ENCODE peak calls at places on chromosomes 12 and 14, in seven cellular contexts. P is NCI-H1092 treated with DMSO at 0.1 percent for 48 hours; S is T-cell; Y is MM.1S; X is stimulated activated CD4-positive, alpha-beta T cell treated with anti-CD3 and anti-CD28 coated beads, Interleukin-1b, Interleukin-23, amount 100 ng/mL, for 1 hour; T is activated T-helper 1 cell treated with anti-CD3 and anti-CD28 coated beads, Interleukin-12 subunit alpha, Interleukin-12 subunit beta, Interleukin-2, Interleukin-4 antibody, amounts not matched to agents 30 ng/mL and 10 ng/mL and 1 ng/mL, durations not matched to agents 14 hours and 24 hours and 36 hours; C is Right ventricle myocardium superior. A is an unnamed sample.

GRCh38 chr12:91311081-91311480 is 128.5 kb upstream of the DCN start:
- DNase-seq in C (no peak), S (no peak), Y (no peak), T (no peak), X (no peak), P (no peak), A (no peak)

GRCh38 chr14:63543826-63544320 is 696 bp upstream of the PPP2R5E start:
- DNase-seq in Y (no peak), C (no peak), P (peak; percentile 67), T (no peak), S (no peak), X (no peak), A (no peak)

GRCh38 chr12:111427417-111428074 is 21.8 kb downstream of the SH2B3 start:
- DNase-seq in T (no peak), X (no peak), C (peak; percentile 33), P (no peak), S (no peak), Y (no peak), A (no peak)

GRCh38 chr12:12357697-12358476 is 1.0 kb downstream of the BORCS5 start:
- DNase-seq in P (peak; percentile 73), C (no peak), Y (peak; percentile 50), X (no peak), S (no peak), T (no peak), A (no peak)

GRCh38 chr14:80136358-80136757 is 74.9 kb downstream of the DIO2 start:
- DNase-seq in T (no peak), S (no peak), X (no peak), C (no peak), Y (no peak), P (no peak), A (no peak)

GRCh38 chr14:55535521-55536207 is 44.3 kb upstream of the KTN1 start:
- DNase-seq in S (no peak), P (no peak), C (no peak), Y (no peak), T (no peak), X (no peak), A (no peak)

GRCh38 chr12:27493260-27493935 is 30.6 kb upstream of the PPFIBP1 start:
- DNase-seq in X (no peak), C (no peak), T (no peak), S (no peak), P (no peak), Y (no peak), A (no peak)

GRCh38 chr14:31127690-31128089 is 79.9 kb downstream of the HECTD1 start:
- DNase-seq in S (no peak), X (no peak), C (no peak), T (peak; percentile 56), Y (no peak), P (no peak), A (no peak)

GRCh38 chr14:23550827-23551265 is 719 bp downstream of the ZFHX2 start:
- DNase-seq in X (no peak), S (no peak), T (no peak), Y (no peak), C (peak; percentile 62), P (peak; percentile 33), A (no peak)

GRCh38 chr12:19771858-19772257 is 332.6 kb downstream of the AEBP2 start:
- DNase-seq in C (no peak), P (no peak), Y (no peak), X (no peak), S (no peak), T (no peak), A (no peak)

GRCh38 chr12:46661161-46661845 is 164.5 kb downstream of the SLC38A4 start:
- DNase-seq in P (peak; percentile 75), X (no peak), S (no peak), T (no peak), Y (peak; percentile 82), C (no peak), A (no peak)

GRCh38 chr14:72560856-72561493 is 332.9 kb downstream of the DPF3 start:
- DNase-seq in Y (no peak), X (no peak), T (no peak), S (no peak), P (no peak), C (no peak), A (no peak)

GRCh38 chr12:114403044-114403689 is 2.8 kb downstream of the TBX5 start:
- DNase-seq in S (no peak), Y (no peak), P (no peak), X (no peak), T (no peak), C (peak; percentile 68), A (no peak)

GRCh38 chr12:131795688-131796410 is 32.3 kb upstream of the MMP17 start:
- DNase-seq in Y (no peak), X (no peak), T (no peak), C (no peak), S (no peak), P (peak; percentile 86), A (no peak)

GRCh38 chr14:22561661-22562579 is 27.1 kb downstream of the DAD1 start:
- DNase-seq in Y (no peak), X (peak; percentile 66), P (no peak), S (peak; percentile 72), T (peak; percentile 82), C (no peak), A (no peak)

GRCh38 chr12:47188576-47189441 is 109.0 kb upstream of the AMIGO2 start:
- DNase-seq in P (no peak), X (no peak), Y (no peak), T (no peak), S (no peak), C (no peak), A (peak; percentile 86)

GRCh38 chr12:109759595-109759994 is 46.0 kb downstream of the FAM222A start:
- DNase-seq in Y (no peak), P (no peak), T (no peak), S (no peak), X (no peak), C (no peak), A (peak; percentile 55)

GRCh38 chr14:74929242-74929641 is 6.2 kb upstream of the RPS6KL1 start:
- DNase-seq in S (no peak), T (no peak), C (no peak), P (no peak), Y (no peak), X (no peak), A (no peak)

GRCh38 chr12:92393504-92393903 is 247.9 kb upstream of the BTG1 start:
- DNase-seq in C (no peak), Y (no peak), T (no peak), S (no peak), X (no peak), P (no peak), A (no peak)

GRCh38 chr14:72801841-72802587 is 91.9 kb downstream of the DPF3 start:
- DNase-seq in T (no peak), X (no peak), P (no peak), Y (no peak), S (no peak), C (no peak), A (no peak)

GRCh38 chr14:28635387-28635786 is 131.2 kb upstream of the FOXG1 start:
- DNase-seq in X (no peak), C (no peak), Y (peak; percentile 15), S (no peak), P (peak; percentile 20), T (no peak), A (no peak)

A was measured in adrenal gland.